ENCODE peak calls at places on chromosomes 12 and 14, in six cellular contexts. I, E, H, F, Q and K are unnamed samples.

GRCh38 chr12:122747224-122748175 is 5.1 kb upstream of the DENR start:
- DNase-seq in E (no peak), H (no peak), Q (no peak), I (no peak), F (no peak), K (no peak)

GRCh38 chr12:129657179-129657578 is 246.6 kb downstream of the TMEM132D start:
- DNase-seq in I (no peak), Q (no peak), E (no peak), H (no peak), F (no peak), K (no peak)

GRCh38 chr14:34301107-34301734 is 160.8 kb downstream of the SPTSSA start:
- DNase-seq in H (peak), Q (no peak), I (peak), F (no peak), E (no peak), K (peak)

GRCh38 chr14:35353409-35354172 is 51.0 kb downstream of the NFKBIA start:
- DNase-seq in I (no peak), F (no peak), H (no peak), Q (no peak), E (no peak), K (no peak)

GRCh38 chr12:95504140-95504539 is 30.2 kb downstream of the METAP2 start:
- DNase-seq in F (no peak), H (no peak), I (no peak), Q (no peak), E (no peak), K (no peak)

GRCh38 chr14:72254202-72254939 is 322.1 kb downstream of the RGS6 start:
- DNase-seq in E (no peak), F (no peak), I (no peak), H (no peak), Q (no peak), K (no peak)

GRCh38 chr14:61323970-61324369 is 2.6 kb downstream of the PRKCH start:
- DNase-seq in I (no peak), F (no peak), Q (no peak), H (no peak), E (no peak), K (no peak)

GRCh38 chr12:47636908-47637780 is 68.7 kb downstream of the RPAP3 start:
- DNase-seq in H (peak), Q (no peak), I (no peak), F (no peak), E (no peak), K (no peak)

GRCh38 chr12:101671157-101671791 is 26.2 kb upstream of the CHPT1 start:
- DNase-seq in I (no peak), H (no peak), Q (no peak), E (no peak), F (no peak), K (peak)

GRCh38 chr12:15227004-15227679 is 5.9 kb upstream of the RERG start:
- DNase-seq in E (no peak), H (peak), I (peak), Q (no peak), F (no peak), K (peak)

GRCh38 chr12:106918746-106919145 is 37.0 kb upstream of the TMEM263 start:
- DNase-seq in Q (no peak), I (peak), E (no peak), F (no peak), H (peak), K (no peak)

GRCh38 chr12:132651444-132652100 is 33.0 kb downstream of the P2RX2 start:
- DNase-seq in H (no peak), Q (no peak), E (no peak), I (no peak), F (no peak), K (no peak)

GRCh38 chr12:32605326-32606095 is 73.6 kb upstream of the DNM1L start:
- DNase-seq in I (no peak), Q (no peak), E (no peak), F (no peak), H (no peak), K (no peak)

GRCh38 chr12:52277486-52278245 is 3.2 kb downstream of the KRT86 start:
- DNase-seq in H (no peak), I (peak), Q (no peak), F (no peak), E (no peak), K (no peak)

GRCh38 chr12:46964496-46965098 is 114.8 kb upstream of the PCED1B start:
- DNase-seq in Q (no peak), F (no peak), E (no peak), I (peak), H (peak), K (no peak)

GRCh38 chr12:72093930-72094329 is 155.3 kb downstream of the TPH2 start:
- DNase-seq in Q (no peak), H (no peak), F (no peak), I (no peak), E (no peak), K (no peak)

GRCh38 chr12:61647566-61647965 is 612.6 kb upstream of the USP15 start:
- DNase-seq in Q (no peak), E (no peak), F (no peak), H (no peak), I (no peak), K (no peak)

GRCh38 chr12:121590476-121591143 is 9.8 kb upstream of the KDM2B start:
- DNase-seq in Q (no peak), I (peak), H (no peak), E (no peak), F (no peak), K (peak)

GRCh38 chr14:76904740-76905569 is 78.7 kb downstream of the LRRC74A start:
- DNase-seq in E (no peak), H (peak), F (no peak), I (peak), Q (no peak), K (peak)

GRCh38 chr14:50812180-50812579 is 18.8 kb downstream of the NIN start:
- DNase-seq in E (no peak), Q (no peak), I (no peak), F (no peak), H (no peak), K (no peak)

GRCh38 chr14:53896773-53897172 is 59.9 kb downstream of the BMP4 start:
- DNase-seq in F (no peak), Q (no peak), I (peak), E (no peak), H (no peak), K (no peak)

GRCh38 chr12:113537751-113538087 is 66.0 kb upstream of the LHX5 start:
- DNase-seq in F (no peak), Q (no peak), H (no peak), E (no peak), I (no peak), K (no peak)

GRCh38 chr14:38256358-38256840 is 506 bp upstream of the CLEC14A start:
- DNase-seq in I (peak), H (peak), Q (no peak), E (no peak), F (no peak), K (peak)

GRCh38 chr12:89494411-89495231 is 30.0 kb downstream of the GALNT4 start:
- DNase-seq in E (no peak), H (peak), Q (no peak), I (peak), F (no peak), K (no peak)

GRCh38 chr12:10708862-10709261 is 14.3 kb downstream of the YBX3 start:
- DNase-seq in Q (no peak), I (no peak), H (no peak), F (no peak), E (no peak), K (no peak)

GRCh38 chr14:62126885-62127478 is 364.8 kb downstream of the SNAPC1 start:
- DNase-seq in E (no peak), I (peak), F (no peak), Q (no peak), H (peak), K (peak)

GRCh38 chr12:23628836-23629235 is 320.6 kb downstream of the SOX5 start:
- DNase-seq in F (no peak), H (no peak), E (no peak), Q (no peak), I (no peak), K (no peak)

GRCh38 chr14:28779416-28779941 is 12.9 kb downstream of the FOXG1 start:
- DNase-seq in E (no peak), I (no peak), H (no peak), Q (no peak), F (no peak), K (no peak)

GRCh38 chr14:55609681-55610080 is 29.7 kb downstream of the KTN1 start:
- DNase-seq in E (no peak), H (no peak), I (peak), Q (no peak), F (no peak), K (no peak)

GRCh38 chr14:32611752-32612151 is 282.7 kb downstream of the AKAP6 start:
- DNase-seq in I (peak), E (no peak), Q (no peak), F (no peak), H (no peak), K (no peak)

GRCh38 chr14:81694419-81694818 is 160.8 kb upstream of the SEL1L start:
- DNase-seq in I (no peak), Q (no peak), F (no peak), H (no peak), E (no peak), K (no peak)

GRCh38 chr12:32877670-32878459 is 18.7 kb downstream of the PKP2 start:
- DNase-seq in I (no peak), E (no peak), H (no peak), F (no peak), Q (no peak), K (no peak)

GRCh38 chr14:104140463-104141331 is 2.3 kb downstream of the KIF26A start:
- DNase-seq in I (no peak), E (no peak), F (no peak), H (no peak), Q (no peak), K (no peak)

GRCh38 chr14:22071001-22071400 is 397.4 kb upstream of the OR4E1 start:
- DNase-seq in F (no peak), E (no peak), H (no peak), Q (no peak), I (no peak), K (peak)

GRCh38 chr12:56522486-56523193 is 1.0 kb downstream of the RBMS2 start:
- DNase-seq in Q (no peak), H (peak), F (no peak), E (no peak), I (no peak), K (no peak)

GRCh38 chr12:12032260-12032761 is 38.4 kb upstream of the BCL2L14 start:
- DNase-seq in E (no peak), Q (no peak), H (no peak), F (no peak), I (no peak), K (no peak)

GRCh38 chr14:68525516-68525915 is 267.4 kb downstream of the ZFP36L1 start:
- DNase-seq in I (no peak), H (no peak), E (no peak), F (no peak), Q (no peak), K (no peak)

GRCh38 chr12:91326043-91327027 is 143.7 kb upstream of the DCN start:
- DNase-seq in E (peak), I (peak), F (no peak), Q (no peak), H (peak), K (peak)

GRCh38 chr12:26121841-26122680 is 2.8 kb downstream of the BHLHE41 start:
- DNase-seq in Q (no peak), I (no peak), F (no peak), E (peak), H (no peak), K (peak)
- TF ChIP-seq CTCF in Q (no peak), I (no peak), F (no peak), E (no peak), H (no peak), K (no peak)

GRCh38 chr14:36655963-36656768 is 5.5 kb upstream of the PAX9 start:
- DNase-seq in I (no peak), E (no peak), Q (no peak), H (no peak), F (no peak), K (no peak)
- TF ChIP-seq CTCF in I (peak), E (no peak), Q (peak), H (peak), F (no peak), K (no peak)

GRCh38 chr12:74903522-74903921 is 306.1 kb downstream of the KCNC2 start:
- DNase-seq in H (no peak), I (no peak), E (no peak), Q (no peak), F (no peak), K (no peak)
- TF ChIP-seq CTCF in H (peak), I (peak), E (no peak), Q (no peak), F (no peak), K (no peak)

GRCh38 chr12:28191018-28191595 is 851 bp downstream of the CCDC91 start:
- DNase-seq in Q (no peak), I (no peak), E (no peak), H (no peak), F (no peak), K (no peak)
- TF ChIP-seq CTCF in Q (no peak), I (no peak), E (no peak), H (no peak), F (no peak), K (no peak)

DNA sequence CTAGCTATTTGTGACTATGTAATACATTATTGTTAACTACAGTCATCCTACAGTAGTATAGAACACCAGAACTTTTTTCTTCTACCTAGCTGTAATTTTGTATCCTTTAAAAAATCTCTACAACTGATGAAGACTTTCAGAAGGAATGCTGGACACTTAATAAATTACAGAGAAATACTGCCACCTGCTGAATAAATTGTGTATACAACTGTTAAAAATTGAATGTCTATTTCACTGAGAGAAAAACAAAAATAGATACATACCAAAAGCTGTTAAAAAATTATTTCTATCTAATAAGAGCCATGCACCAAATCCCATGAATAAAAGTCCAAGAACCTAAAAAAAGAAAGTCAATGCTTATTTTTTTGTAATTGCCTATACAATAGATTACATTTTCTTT is 6.6 kb downstream of the TSPAN19 start:
- DNase-seq in H (no peak), E (no peak), F (no peak), I (peak), Q (no peak), K (peak)
- TF ChIP-seq CTCF in H (peak), E (no peak), F (peak), I (peak), Q (peak), K (peak)

DNA sequence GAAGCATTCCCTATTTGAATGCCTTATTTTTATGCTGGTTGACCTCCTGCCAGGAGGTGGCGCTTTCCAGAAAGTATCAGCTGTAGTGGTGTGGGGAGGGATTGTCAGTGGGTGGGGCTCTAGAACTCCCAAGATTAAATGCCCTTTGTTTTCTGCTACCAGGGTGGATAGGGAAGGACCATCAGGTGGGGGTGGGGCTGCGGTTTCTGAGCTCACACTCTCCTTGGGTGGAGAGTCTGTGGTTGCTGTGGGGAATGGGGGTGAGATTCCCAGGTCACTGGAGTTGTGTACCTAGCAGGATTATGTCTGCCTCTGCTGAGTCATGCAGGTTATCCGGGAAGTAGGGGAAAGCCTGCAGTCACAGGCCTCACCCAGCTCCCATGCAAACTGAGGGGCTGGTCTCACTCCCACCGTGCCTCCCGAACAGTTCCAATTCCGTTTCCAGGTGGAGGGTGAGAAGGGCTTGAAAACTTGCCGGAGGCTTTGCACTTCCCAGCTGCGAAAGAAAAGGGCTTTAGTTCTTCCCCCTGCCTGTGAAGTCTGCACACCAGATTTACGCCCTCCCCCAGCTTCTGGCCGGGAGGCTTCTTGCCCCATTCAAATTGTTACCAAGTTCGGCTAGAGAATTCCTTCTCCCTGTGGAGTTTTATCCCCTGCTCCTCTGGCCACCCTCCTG is 68.4 kb downstream of the ALG10B start:
- DNase-seq in H (no peak), Q (no peak), F (no peak), E (no peak), I (no peak), K (no peak)
- TF ChIP-seq CTCF in H (no peak), Q (peak), F (no peak), E (no peak), I (no peak), K (no peak)

GRCh38 chr12:123798518-123798917 is 36.4 kb downstream of the DNAH10 start:
- DNase-seq in F (no peak), E (no peak), Q (no peak), I (no peak), H (no peak), K (no peak)

GRCh38 chr12:123807002-123807401 is 44.9 kb downstream of the DNAH10 start:
- DNase-seq in I (no peak), E (no peak), H (no peak), Q (no peak), F (no peak), K (no peak)

GRCh38 chr12:123799227-123799626 is 37.1 kb downstream of the DNAH10 start:
- DNase-seq in Q (no peak), E (no peak), F (no peak), H (no peak), I (no peak), K (no peak)

GRCh38 chr12:123805119-123805518 is 43.0 kb downstream of the DNAH10 start:
- DNase-seq in E (no peak), H (no peak), Q (no peak), I (no peak), F (no peak), K (no peak)

GRCh38 chr12:123801573-123802178 is 39.6 kb downstream of the DNAH10 start:
- DNase-seq in H (no peak), E (no peak), Q (no peak), F (no peak), I (peak), K (peak)
- TF ChIP-seq CTCF in H (no peak), E (no peak), Q (peak), F (peak), I (peak), K (peak)

GRCh38 chr12:120534703-120535655 is 823 bp downstream of the RNF10 start:
- DNase-seq in I (peak), F (no peak), H (peak), E (peak), Q (peak), K (peak)
- TF ChIP-seq CTCF in I (no peak), F (no peak), H (peak), E (no peak), Q (no peak), K (no peak)